ENCODE peak calls at places on chromosomes 12 and 14, in four cellular contexts. One of them, this sample, is unnamed.

GRCh38 chr14:61476737-61477410 is 155.5 kb downstream of the PRKCH start:
- DNase-seq in trophoblast cell: peak
- DNase-seq in H1: no peak
- DNase-seq in mesenchymal stem cell: peak
- DNase-seq in this sample: no peak

GRCh38 chr14:68823434-68824206 is 30.8 kb upstream of the ZFP36L1 start:
- DNase-seq in trophoblast cell: no peak
- DNase-seq in H1: no peak
- DNase-seq in mesenchymal stem cell: no peak
- DNase-seq in this sample: no peak

GRCh38 chr12:26726956-26727355 is 106.0 kb downstream of the ITPR2 start:
- DNase-seq in trophoblast cell: no peak
- DNase-seq in H1: no peak
- DNase-seq in mesenchymal stem cell: no peak
- DNase-seq in this sample: no peak

GRCh38 chr12:70852416-70853150 is 68.0 kb downstream of the PTPRR start:
- DNase-seq in trophoblast cell: no peak
- DNase-seq in H1: no peak
- DNase-seq in mesenchymal stem cell: no peak
- DNase-seq in this sample: no peak

GRCh38 chr12:46629331-46630229 is 196.2 kb downstream of the SLC38A4 start:
- DNase-seq in trophoblast cell: no peak
- DNase-seq in H1: no peak
- DNase-seq in mesenchymal stem cell: no peak
- DNase-seq in this sample: no peak

GRCh38 chr14:20427231-20428009 is 8.5 kb downstream of the KLHL33 start:
- DNase-seq in trophoblast cell: peak
- DNase-seq in H1: no peak
- DNase-seq in mesenchymal stem cell: peak
- DNase-seq in this sample: no peak

GRCh38 chr14:64549805-64550538 is at the start of gene PPP1R36:
- DNase-seq in trophoblast cell: peak
- DNase-seq in H1: peak
- DNase-seq in mesenchymal stem cell: peak
- DNase-seq in this sample: no peak

GRCh38 chr14:95255013-95255412 is 64.7 kb downstream of the CLMN start:
- DNase-seq in trophoblast cell: no peak
- DNase-seq in H1: no peak
- DNase-seq in mesenchymal stem cell: no peak
- DNase-seq in this sample: no peak

GRCh38 chr12:24081581-24081980 is 132.1 kb upstream of the SOX5 start:
- DNase-seq in trophoblast cell: no peak
- DNase-seq in H1: no peak
- DNase-seq in mesenchymal stem cell: no peak
- DNase-seq in this sample: no peak

GRCh38 chr12:93380480-93381121 is 2.9 kb downstream of the NUDT4 start:
- DNase-seq in trophoblast cell: peak
- DNase-seq in H1: no peak
- DNase-seq in mesenchymal stem cell: peak
- DNase-seq in this sample: no peak

GRCh38 chr12:110677206-110677911 is 11.6 kb downstream of the HVCN1 start:
- DNase-seq in trophoblast cell: no peak
- DNase-seq in H1: no peak
- DNase-seq in mesenchymal stem cell: peak
- DNase-seq in this sample: no peak

GRCh38 chr12:43336962-43337555 is 214.9 kb downstream of the ADAMTS20 start:
- DNase-seq in trophoblast cell: peak
- DNase-seq in H1: no peak
- DNase-seq in mesenchymal stem cell: peak
- DNase-seq in this sample: no peak

GRCh38 chr12:90234455-90234854 is 525.8 kb upstream of the ATP2B1 start:
- DNase-seq in trophoblast cell: peak
- DNase-seq in H1: no peak
- DNase-seq in mesenchymal stem cell: peak
- DNase-seq in this sample: no peak

GRCh38 chr14:55739967-55740707 is 160.1 kb downstream of the KTN1 start:
- DNase-seq in trophoblast cell: no peak
- DNase-seq in H1: no peak
- DNase-seq in mesenchymal stem cell: no peak
- DNase-seq in this sample: no peak

GRCh38 chr12:30134229-30134628 is 350.5 kb upstream of the TMTC1 start:
- DNase-seq in trophoblast cell: peak
- DNase-seq in H1: no peak
- DNase-seq in mesenchymal stem cell: no peak
- DNase-seq in this sample: no peak

GRCh38 chr14:95770777-95771176 is 56.9 kb upstream of the TCL1A start:
- DNase-seq in trophoblast cell: no peak
- DNase-seq in H1: no peak
- DNase-seq in mesenchymal stem cell: no peak
- DNase-seq in this sample: no peak

GRCh38 chr14:32020882-32021281 is 56.2 kb upstream of the ARHGAP5 start:
- DNase-seq in trophoblast cell: no peak
- DNase-seq in H1: no peak
- DNase-seq in mesenchymal stem cell: no peak
- DNase-seq in this sample: no peak

GRCh38 chr12:14871886-14872285 is 13.8 kb downstream of the MGP start:
- DNase-seq in trophoblast cell: no peak
- DNase-seq in H1: no peak
- DNase-seq in mesenchymal stem cell: no peak
- DNase-seq in this sample: no peak

GRCh38 chr14:68689426-68689825 is 103.4 kb downstream of the ZFP36L1 start:
- DNase-seq in trophoblast cell: no peak
- DNase-seq in H1: no peak
- DNase-seq in mesenchymal stem cell: no peak
- DNase-seq in this sample: no peak

GRCh38 chr12:51827925-51828818 is 20.3 kb downstream of the FIGNL2 start:
- DNase-seq in trophoblast cell: no peak
- DNase-seq in H1: no peak
- DNase-seq in mesenchymal stem cell: no peak
- DNase-seq in this sample: no peak

GRCh38 chr12:52120951-52121847 is 41.7 kb downstream of the SMIM41 start:
- DNase-seq in trophoblast cell: peak
- DNase-seq in H1: no peak
- DNase-seq in mesenchymal stem cell: no peak
- DNase-seq in this sample: no peak

GRCh38 chr14:77355811-77356210 is 21.1 kb downstream of the TMED8 start:
- DNase-seq in trophoblast cell: no peak
- DNase-seq in H1: no peak
- DNase-seq in mesenchymal stem cell: no peak
- DNase-seq in this sample: no peak

GRCh38 chr12:52254965-52255751 is 19.3 kb upstream of the KRT86 start:
- DNase-seq in trophoblast cell: peak
- DNase-seq in H1: no peak
- DNase-seq in mesenchymal stem cell: no peak
- DNase-seq in this sample: no peak

GRCh38 chr12:56878010-56878339 is 56.2 kb downstream of the SDR9C7 start:
- DNase-seq in trophoblast cell: peak
- DNase-seq in H1: no peak
- DNase-seq in mesenchymal stem cell: no peak
- DNase-seq in this sample: no peak

GRCh38 chr12:6539276-6540134 is 5.2 kb downstream of the GAPDH start:
- DNase-seq in trophoblast cell: peak
- DNase-seq in H1: no peak
- DNase-seq in mesenchymal stem cell: peak
- DNase-seq in this sample: no peak

GRCh38 chr12:120367924-120368788 is 808 bp downstream of the MSI1 start:
- DNase-seq in trophoblast cell: no peak
- DNase-seq in H1: no peak
- DNase-seq in mesenchymal stem cell: no peak
- DNase-seq in this sample: no peak

GRCh38 chr14:31405599-31406251 is 14.6 kb downstream of the HEATR5A start:
- DNase-seq in trophoblast cell: no peak
- DNase-seq in H1: no peak
- DNase-seq in mesenchymal stem cell: no peak
- DNase-seq in this sample: no peak

GRCh38 chr14:92464716-92465115 is 48.9 kb upstream of the RIN3 start:
- DNase-seq in trophoblast cell: no peak
- DNase-seq in H1: no peak
- DNase-seq in mesenchymal stem cell: no peak
- DNase-seq in this sample: no peak

DNA sequence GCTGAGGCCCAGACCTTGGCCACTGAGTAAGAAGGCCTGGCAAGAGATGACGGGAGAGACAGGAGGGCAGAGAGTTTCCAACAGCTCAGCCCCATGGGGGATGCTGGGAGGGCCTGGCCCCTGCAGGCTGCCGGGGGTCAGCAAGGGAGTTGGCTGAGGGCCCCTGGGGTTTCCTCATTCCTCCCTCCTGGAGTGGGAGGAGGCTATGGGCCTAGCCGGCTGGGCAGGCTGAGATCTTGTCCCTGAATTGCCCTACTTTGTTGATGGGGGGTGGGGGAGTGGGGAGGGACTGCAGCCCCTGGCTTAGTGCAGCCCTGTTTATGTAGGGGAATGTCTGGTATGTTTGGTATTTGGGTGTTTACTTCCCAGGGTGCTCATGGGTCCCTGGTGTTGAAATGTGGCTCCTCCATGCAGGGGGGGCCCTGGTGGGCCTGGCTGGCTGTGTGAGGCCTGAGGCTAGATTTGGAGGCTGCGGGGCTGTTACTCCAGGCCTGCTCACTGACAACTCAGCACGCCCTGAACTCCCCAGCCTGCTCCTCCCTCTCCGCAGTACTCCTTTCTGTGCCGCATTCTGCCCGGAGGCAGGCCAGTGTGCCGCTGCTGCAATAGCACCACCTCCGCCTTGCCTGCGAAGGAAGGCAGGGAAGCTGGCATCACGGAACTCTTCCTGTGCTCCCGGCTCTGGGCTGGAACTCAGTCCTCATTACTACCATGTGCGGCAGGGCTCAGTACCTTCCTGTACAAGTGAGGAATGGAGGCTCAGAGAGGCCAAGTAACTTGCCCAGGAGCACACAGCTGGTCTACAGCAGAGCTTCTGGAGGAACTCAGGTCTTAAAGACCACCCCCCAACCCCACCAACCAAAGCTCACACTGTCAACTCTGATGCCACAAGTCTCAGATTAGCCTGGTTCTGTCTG is 25.3 kb downstream of the JDP2 start:
- DNase-seq in trophoblast cell: peak
- DNase-seq in H1: peak
- DNase-seq in mesenchymal stem cell: peak
- DNase-seq in this sample: peak
- H2BK12ac ChIP-seq in trophoblast cell: peak
- H2BK12ac ChIP-seq in H1: peak
- H2BK12ac ChIP-seq in mesenchymal stem cell: peak
- H2BK12ac ChIP-seq in this sample: peak

GRCh38 chr12:130162267-130162666 is at the start of gene FZD10:
- DNase-seq in trophoblast cell: peak
- DNase-seq in H1: peak
- DNase-seq in mesenchymal stem cell: peak
- DNase-seq in this sample: peak
- H3K4me3 ChIP-seq in trophoblast cell: peak
- H3K4me3 ChIP-seq in H1: peak
- H3K4me3 ChIP-seq in mesenchymal stem cell: peak
- H3K4me3 ChIP-seq in this sample: peak

DNA sequence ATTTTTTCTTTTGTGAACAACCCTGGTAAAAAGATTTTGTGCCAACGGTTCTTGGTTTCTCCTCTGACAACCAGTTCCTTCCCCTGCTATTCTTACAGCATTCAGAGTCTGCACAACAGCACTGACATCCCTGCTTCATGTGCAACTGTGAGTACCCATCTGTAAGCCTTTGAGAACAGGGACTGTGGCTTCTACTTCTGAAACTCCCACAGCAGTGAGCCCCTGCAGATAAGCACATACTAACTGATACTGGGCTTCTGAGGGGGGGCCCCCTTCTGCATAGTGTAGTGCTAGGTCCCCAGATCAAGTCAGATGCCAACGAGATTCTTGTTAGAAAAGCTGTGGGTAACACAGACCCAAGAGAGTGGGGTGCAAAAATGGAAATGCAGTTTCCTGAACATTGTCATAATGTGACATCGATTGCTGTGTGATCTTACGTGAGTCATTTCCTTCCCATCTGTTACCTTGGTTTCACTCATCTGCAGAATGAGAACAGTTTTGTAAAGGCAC is 11.1 kb upstream of the NINJ2 start:
- DNase-seq in trophoblast cell: no peak
- DNase-seq in H1: no peak
- DNase-seq in mesenchymal stem cell: no peak
- DNase-seq in this sample: no peak
- H3K9ac ChIP-seq in trophoblast cell: no peak
- H3K9ac ChIP-seq in H1: no peak
- H3K9ac ChIP-seq in mesenchymal stem cell: no peak
- H3K9ac ChIP-seq in this sample: no peak

GRCh38 chr12:99130808-99131538 is 485.9 kb downstream of the APAF1 start:
- DNase-seq in trophoblast cell: peak
- DNase-seq in H1: no peak
- DNase-seq in mesenchymal stem cell: no peak
- DNase-seq in this sample: no peak
- H2BK12ac ChIP-seq in trophoblast cell: no peak
- H2BK12ac ChIP-seq in H1: peak
- H2BK12ac ChIP-seq in mesenchymal stem cell: no peak
- H2BK12ac ChIP-seq in this sample: no peak

DNA sequence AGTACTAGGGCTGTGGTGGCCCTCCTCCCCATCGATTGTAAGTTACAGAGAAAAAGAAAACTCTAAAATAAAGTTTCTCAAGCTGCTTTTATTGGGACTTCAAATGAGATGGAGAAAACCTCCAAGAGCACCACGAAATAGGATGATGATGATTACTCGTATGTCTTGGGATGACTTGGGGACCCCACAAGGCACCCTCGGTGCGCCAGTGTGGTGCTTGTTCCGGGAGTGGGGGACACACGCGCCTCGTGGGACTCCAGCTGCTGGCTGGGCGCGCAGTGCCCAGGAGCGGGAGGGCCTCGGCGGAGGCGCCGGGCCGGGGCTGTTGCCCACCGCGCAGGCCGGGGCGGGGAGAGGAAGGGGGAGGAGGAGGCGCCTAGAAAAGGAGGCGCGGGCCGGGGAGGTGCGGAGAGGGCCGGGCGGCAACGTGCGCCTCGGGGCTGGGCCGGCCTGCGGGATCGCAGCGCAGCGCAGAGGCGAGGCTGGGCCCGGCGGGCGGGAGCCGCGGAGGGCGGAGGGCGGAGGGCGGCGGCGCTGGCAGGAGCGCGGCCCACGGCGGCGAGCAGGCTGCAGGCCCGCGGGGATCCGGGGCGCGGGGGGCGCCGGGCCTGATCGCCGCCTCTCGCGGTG is at the start of gene RFLNA:
- DNase-seq in trophoblast cell: peak
- DNase-seq in H1: peak
- DNase-seq in mesenchymal stem cell: no peak
- DNase-seq in this sample: peak
- H3K4me3 ChIP-seq in trophoblast cell: peak
- H3K4me3 ChIP-seq in H1: peak
- H3K4me3 ChIP-seq in mesenchymal stem cell: peak
- H3K4me3 ChIP-seq in this sample: peak

GRCh38 chr12:127398026-127398715 is 868.8 kb upstream of the TMEM132C start:
- DNase-seq in trophoblast cell: no peak
- DNase-seq in H1: no peak
- DNase-seq in mesenchymal stem cell: peak
- DNase-seq in this sample: no peak
- H3K9ac ChIP-seq in trophoblast cell: no peak
- H3K9ac ChIP-seq in H1: no peak
- H3K9ac ChIP-seq in mesenchymal stem cell: no peak
- H3K9ac ChIP-seq in this sample: no peak

GRCh38 chr12:115930336-115930735 is 347.2 kb downstream of the MED13L start:
- DNase-seq in trophoblast cell: peak
- DNase-seq in H1: no peak
- DNase-seq in mesenchymal stem cell: no peak
- DNase-seq in this sample: no peak
- H2BK12ac ChIP-seq in trophoblast cell: no peak
- H2BK12ac ChIP-seq in H1: no peak
- H2BK12ac ChIP-seq in mesenchymal stem cell: no peak
- H2BK12ac ChIP-seq in this sample: no peak